ENCODE peak calls at places on chromosome 3, in eight cellular contexts. Y is transverse colon, K is heart left ventricle, H is astrocyte, B is NT2/D1, C is heart right ventricle, R is cardiac muscle cell, L is IMR-90. T is an unnamed sample.

GRCh38 chr3:107704477-107704876 is 181.7 kb downstream of the BBX start:
- DNase-seq in K (no peak), B (no peak), C (no peak), Y (no peak), R (peak; percentile 23), L (peak; percentile 70), H (peak; percentile 52), T (no peak)

GRCh38 chr3:99780749-99781148 is 36.9 kb upstream of the CMSS1 start:
- DNase-seq in K (no peak), C (no peak), L (no peak), R (peak; percentile 47), H (peak; percentile 92), B (no peak), Y (no peak), T (no peak)

GRCh38 chr3:187367561-187368103 is 553 bp upstream of the RTP4 start:
- DNase-seq in L (no peak), B (no peak), K (no peak), R (no peak), Y (no peak), H (no peak), C (no peak), T (no peak)

GRCh38 chr3:170802164-170803151 is 67.5 kb downstream of the RPL22L1 start:
- DNase-seq in L (peak; percentile 99), K (no peak), R (peak; percentile 94), H (peak; percentile 95), Y (no peak), C (no peak), B (no peak), T (no peak)

GRCh38 chr3:160755776-160756304 is at the start of gene PPM1L:
- DNase-seq in C (peak; percentile 42), L (peak; percentile 12), R (peak; percentile 52), H (peak; percentile 25), Y (peak; percentile 68), K (peak; percentile 57), B (no peak), T (peak; percentile 68)

GRCh38 chr3:9168230-9168629 is 81.2 kb downstream of the SRGAP3 start:
- DNase-seq in Y (peak; percentile 36), K (no peak), R (no peak), H (no peak), B (no peak), L (no peak), C (no peak), T (no peak)

GRCh38 chr3:187209501-187209900 is 12.2 kb downstream of the RTP1 start:
- DNase-seq in H (no peak), R (no peak), Y (no peak), L (no peak), C (no peak), B (no peak), K (no peak), T (no peak)

GRCh38 chr3:20280257-20280656 is 94.3 kb upstream of the SGO1 start:
- DNase-seq in R (no peak), C (no peak), K (no peak), L (no peak), B (peak; percentile 27), Y (no peak), H (no peak), T (no peak)

GRCh38 chr3:143895805-143896204 is 47.5 kb upstream of the SLC9A9 start:
- DNase-seq in Y (no peak), R (peak; percentile 43), K (no peak), C (no peak), B (no peak), L (peak; percentile 2), H (no peak), T (no peak)

GRCh38 chr3:112633191-112633590 is 7.8 kb downstream of the CCDC80 start:
- DNase-seq in Y (no peak), R (no peak), H (no peak), K (no peak), C (no peak), B (no peak), L (no peak), T (no peak)

GRCh38 chr3:71629289-71630252 is 46.0 kb upstream of the FOXP1 start:
- DNase-seq in R (peak; percentile 73), C (peak; percentile 22), Y (no peak), H (peak; percentile 44), K (peak; percentile 16), B (no peak), L (peak; percentile 64), T (peak; percentile 59)

GRCh38 chr3:100082108-100082642 is 32.1 kb downstream of the FILIP1L start:
- DNase-seq in K (no peak), C (no peak), H (no peak), R (no peak), Y (no peak), B (no peak), L (no peak), T (no peak)

GRCh38 chr3:177835917-177836316 is 638.6 kb upstream of the TBL1XR1 start:
- DNase-seq in L (peak; percentile 97), H (peak; percentile 99), R (peak; percentile 96), K (no peak), B (no peak), C (no peak), Y (no peak), T (no peak)

GRCh38 chr3:168157301-168157700 is 61.6 kb upstream of the GOLIM4 start:
- DNase-seq in L (no peak), H (no peak), C (no peak), Y (no peak), R (no peak), K (no peak), B (no peak), T (no peak)
- H3K4me3 ChIP-seq in L (no peak overlapping the region), H (no peak overlapping the region), C (no peak overlapping the region), Y (no peak overlapping the region), R (no peak overlapping the region), K (no peak overlapping the region), B (no peak overlapping the region), T (no peak overlapping the region)

DNA sequence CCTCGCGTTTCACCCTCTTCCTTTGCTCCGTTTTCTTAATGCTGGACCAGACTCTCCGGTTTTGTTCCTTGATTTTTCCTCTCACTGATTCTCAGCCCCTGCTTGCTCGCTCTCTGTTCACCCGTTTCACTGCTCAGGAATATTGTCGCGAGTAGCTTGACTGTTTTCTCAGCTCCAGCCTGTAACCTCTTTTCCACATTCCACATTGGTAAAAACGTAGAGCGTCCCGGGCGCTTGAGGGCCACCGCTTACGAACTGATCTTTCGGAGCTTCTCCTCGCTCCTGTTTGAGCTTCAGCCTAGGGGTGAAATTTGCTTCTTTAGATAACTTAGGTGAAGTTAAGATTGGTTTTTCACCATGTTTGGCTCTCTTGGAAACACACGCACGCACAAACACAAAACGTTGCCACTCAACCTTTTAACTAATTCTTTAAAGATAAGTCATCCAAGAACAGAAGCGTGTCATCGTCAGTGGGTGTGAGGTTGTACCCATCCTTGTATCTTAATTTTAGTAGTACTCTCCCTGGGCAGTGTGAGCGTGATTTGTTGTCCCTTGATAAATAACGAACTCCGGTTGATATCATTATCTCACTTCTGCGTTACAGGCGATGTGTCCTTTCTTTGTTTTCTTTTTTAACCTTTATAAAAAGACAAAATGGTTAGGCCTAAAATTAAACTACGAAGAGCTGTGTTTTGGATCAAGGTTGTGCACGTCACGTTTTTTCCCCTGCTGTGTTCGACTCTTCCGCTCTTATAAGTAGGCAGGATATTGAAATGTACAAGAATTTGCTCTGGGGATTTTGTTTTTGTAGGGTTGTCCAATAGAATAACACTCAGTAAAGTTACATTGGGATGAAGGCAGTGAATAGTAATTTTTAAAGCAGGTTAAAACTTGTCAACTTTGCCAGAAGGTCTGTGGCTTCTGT is 1.1 kb downstream of the PAK2 start:
- DNase-seq in H (peak; percentile 48), Y (no peak), R (peak; percentile 66), B (peak; percentile 27), C (peak; percentile 19), L (peak; percentile 56), K (peak; percentile 15), T (peak; percentile 62)
- H3K4me1 ChIP-seq in H (peaks cover 8% of the 10 kb centered on the region), Y (peaks cover 5% of the 10 kb centered on the region), R (no peaks in the 10 kb centered on the region), B (no peaks in the 10 kb centered on the region), C (peaks cover 13% of the 10 kb centered on the region), L (peaks cover 1% of the 10 kb centered on the region), K (peaks cover 7% of the 10 kb centered on the region), T (peaks cover 17% of the 10 kb centered on the region)

GRCh38 chr3:4981688-4982494 is 2.7 kb downstream of the BHLHE40 start:
- DNase-seq in Y (no peak), H (peak; percentile 80), B (no peak), L (peak; percentile 81), R (peak; percentile 81), K (no peak), C (peak; percentile 42), T (no peak)
- H3K4me3 ChIP-seq in Y (peak overlapping the region; percentile 67), H (peak overlapping the region; percentile 96), B (no peak overlapping the region), L (peak overlapping the region; percentile 72), R (peak overlapping the region; percentile 67), K (peak overlapping the region; percentile 86), C (peak overlapping the region; percentile 94), T (peak overlapping the region; percentile 92)

GRCh38 chr3:43298761-43299160 is 12.4 kb downstream of the SNRK start:
- DNase-seq in H (no peak), B (no peak), C (no peak), K (no peak), R (no peak), L (no peak), Y (no peak), T (no peak)

GRCh38 chr3:43294975-43295374 is 8.6 kb downstream of the SNRK start:
- DNase-seq in R (no peak), C (no peak), L (no peak), K (no peak), B (no peak), H (peak; percentile 18), Y (no peak), T (no peak)

GRCh38 chr3:43296565-43296964 is 10.2 kb downstream of the SNRK start:
- DNase-seq in K (peak; percentile 44), C (no peak), H (no peak), L (peak; percentile 23), Y (peak; percentile 46), B (no peak), R (peak; percentile 48), T (no peak)

GRCh38 chr3:43302116-43302880 is 16.0 kb downstream of the SNRK start:
- DNase-seq in C (no peak), R (no peak), K (no peak), Y (no peak), H (no peak), B (no peak), L (no peak), T (no peak)

GRCh38 chr3:43298292-43298691 is 12.0 kb downstream of the SNRK start:
- DNase-seq in H (no peak), R (no peak), K (no peak), L (no peak), C (no peak), Y (no peak), B (no peak), T (no peak)
- H3K4me1 ChIP-seq in H (peaks cover 4% of the 10 kb centered on the region), R (no peaks in the 10 kb centered on the region), K (peaks cover 16% of the 10 kb centered on the region), L (peaks cover 5% of the 10 kb centered on the region), C (peaks cover 88% of the 10 kb centered on the region), Y (peaks cover 20% of the 10 kb centered on the region), B (no peaks in the 10 kb centered on the region), T (peaks cover 65% of the 10 kb centered on the region)

DNA sequence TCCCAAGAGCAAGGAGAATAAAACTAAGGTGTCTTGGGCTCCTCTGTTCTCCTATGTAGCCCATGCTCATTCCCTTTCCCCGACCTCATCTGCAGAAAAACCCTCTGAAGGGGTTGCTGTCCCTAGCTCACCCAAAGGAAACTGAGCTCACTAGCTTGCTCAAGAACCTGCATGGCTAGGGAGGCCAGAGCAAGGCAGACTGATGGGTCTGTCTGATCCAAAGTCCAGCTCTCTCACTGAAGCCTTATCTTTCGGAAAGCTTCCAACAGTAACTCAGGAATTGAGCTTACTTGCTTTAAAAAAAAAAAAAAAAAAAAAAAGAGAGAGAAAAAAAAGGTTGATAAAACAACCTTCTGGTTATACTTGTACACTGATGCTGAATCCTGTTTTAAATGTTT is 141.4 kb upstream of the TOPAZ1 start:
- DNase-seq in B (no peak), C (no peak), H (no peak), R (no peak), L (no peak), Y (no peak), K (no peak), T (no peak)
- H3K4me3 ChIP-seq in B (no peak overlapping the region), C (no peak overlapping the region), H (no peak overlapping the region), R (no peak overlapping the region), L (no peak overlapping the region), Y (no peak overlapping the region), K (no peak overlapping the region), T (no peak overlapping the region)

T was measured in right atrium auricular region.